ENCODE peak calls at places on chromosome 12, in five cellular contexts. G is kidney tubule cell; S is heart right ventricle; P is stimulated activated CD4-positive, alpha-beta T cell treated with anti-CD3 and anti-CD28 coated beads, Interleukin-1b, Interleukin-23, amount 100 ng/mL, for 1 hour; R is skeletal muscle cell. N is an unnamed sample.
A peak's percentile ranks its signal among the peaks of the same experiment; 100 is the strongest.

GRCh38 chr12:58877243-58877743 is 43.0 kb downstream of the LRIG3 start:
- DNase-seq in G (peak; percentile 94), R (peak; percentile 99), S (no peak), P (no peak), N (no peak)

GRCh38 chr12:130437555-130438242 is 100.0 kb downstream of the PIWIL1 start:
- DNase-seq in R (no peak), P (no peak), G (no peak), S (no peak), N (no peak)

GRCh38 chr12:106760184-106760531 is 14.3 kb upstream of the RIC8B start:
- DNase-seq in R (no peak), S (no peak), P (no peak), G (no peak), N (no peak)

GRCh38 chr12:53431187-53431586 is 7.5 kb downstream of the AMHR2 start:
- DNase-seq in S (no peak), G (no peak), P (no peak), R (peak; percentile 30), N (no peak)

GRCh38 chr12:19382111-19382526 is 57.2 kb upstream of the AEBP2 start:
- DNase-seq in P (no peak), S (no peak), G (peak; percentile 96), R (peak; percentile 76), N (peak; percentile 29)

GRCh38 chr12:54455760-54456469 is 17.5 kb downstream of the GTSF1 start:
- DNase-seq in P (no peak), R (no peak), G (no peak), S (no peak), N (no peak)

GRCh38 chr12:59646636-59647035 is 50.8 kb downstream of the SLC16A7 start:
- DNase-seq in G (no peak), P (no peak), S (no peak), R (no peak), N (no peak)

GRCh38 chr12:88185988-88186387 is 43.9 kb downstream of the TMTC3 start:
- DNase-seq in R (peak; percentile 61), P (no peak), G (peak; percentile 79), S (no peak), N (no peak)

GRCh38 chr12:109144224-109144623 is 27.8 kb downstream of the ACACB start:
- DNase-seq in P (no peak), G (no peak), S (no peak), R (no peak), N (no peak)

GRCh38 chr12:41217731-41218130 is 29.6 kb downstream of the PDZRN4 start:
- DNase-seq in R (no peak), P (no peak), S (no peak), G (no peak), N (no peak)

GRCh38 chr12:70795608-70796007 is 124.9 kb downstream of the PTPRR start:
- DNase-seq in S (no peak), P (no peak), R (no peak), G (no peak), N (no peak)

GRCh38 chr12:8687846-8688601 is 9.8 kb upstream of the RIMKLB start:
- DNase-seq in G (peak; percentile 76), S (peak; percentile 32), P (no peak), R (peak; percentile 71), N (no peak)

GRCh38 chr12:49230176-49230575 is 34.7 kb upstream of the TUBA1C start:
- DNase-seq in R (no peak), G (no peak), P (no peak), S (no peak), N (no peak)

GRCh38 chr12:79618848-79619404 is 71.8 kb downstream of the PAWR start:
- DNase-seq in R (no peak), S (no peak), P (no peak), G (peak; percentile 79), N (no peak)

GRCh38 chr12:75724913-75725312 is 213.5 kb upstream of the KRR1 start:
- DNase-seq in G (peak; percentile 80), R (peak; percentile 75), S (peak; percentile 75), P (no peak), N (no peak)

GRCh38 chr12:2256915-2257314 is 204.1 kb downstream of the CACNA1C start:
- DNase-seq in R (no peak), S (no peak), P (no peak), G (no peak), N (no peak)

GRCh38 chr12:80045594-80045993 is 53.7 kb upstream of the OTOGL start:
- DNase-seq in S (no peak), P (no peak), R (peak; percentile 56), G (peak; percentile 73), N (no peak)

GRCh38 chr12:20220339-20220738 is 148.0 kb upstream of the PDE3A start:
- DNase-seq in G (peak; percentile 48), R (peak; percentile 20), S (no peak), P (no peak), N (no peak)

GRCh38 chr12:131381716-131382430 is 329.0 kb upstream of the SFSWAP start:
- DNase-seq in P (no peak), S (no peak), R (no peak), G (no peak), N (no peak)

GRCh38 chr12:105928436-105928835 is 210.3 kb downstream of the NUAK1 start:
- DNase-seq in G (peak; percentile 68), R (no peak), S (no peak), P (no peak), N (no peak)

GRCh38 chr12:17060260-17060659 is 454.3 kb upstream of the LMO3 start:
- DNase-seq in R (no peak), S (no peak), P (no peak), G (peak; percentile 48), N (no peak)

GRCh38 chr12:124640096-124640495 is 72.7 kb upstream of the NCOR2 start:
- DNase-seq in S (no peak), P (no peak), R (no peak), G (peak; percentile 88), N (no peak)